ENCODE peak calls at places on chromosomes 6 and 20, in seven cellular contexts. K is A172, J is iris pigment epithelial cell, C is EL, S is MV-4-11, A is germinal center, F is A673. O is an unnamed sample.

GRCh38 chr6:44078795-44079671 is 48.2 kb downstream of the MRPL14 start:
- DNase-seq in C (peak; percentile 77), A (peak; percentile 68), J (no peak), K (peak; percentile 71), F (peak; percentile 86), S (no peak), O (peak; percentile 90)

GRCh38 chr20:24703284-24703610 is 233.8 kb downstream of the SYNDIG1 start:
- DNase-seq in S (no peak), A (no peak), K (no peak), F (no peak), J (no peak), C (no peak), O (no peak)

GRCh38 chr6:41291717-41292116 is 5.2 kb upstream of the TREM1 start:
- DNase-seq in S (no peak), F (no peak), C (no peak), J (no peak), A (no peak), K (no peak), O (no peak)

GRCh38 chr6:22343864-22344263 is 47.0 kb upstream of the PRL start:
- DNase-seq in C (no peak), J (no peak), F (no peak), A (no peak), K (no peak), S (no peak), O (no peak)

GRCh38 chr6:40922281-40922680 is 116.7 kb downstream of the UNC5CL start:
- DNase-seq in A (no peak), J (peak; percentile 50), F (no peak), S (no peak), K (peak; percentile 21), C (peak; percentile 43), O (no peak)

GRCh38 chr6:30942338-30943060 is 1.7 kb downstream of the MUCL3 start:
- DNase-seq in C (peak; percentile 95), S (no peak), A (no peak), J (peak; percentile 87), F (peak; percentile 96), K (peak; percentile 90), O (no peak)

GRCh38 chr20:25867776-25868649 is 171.4 kb upstream of the ZNF337 start:
- DNase-seq in J (peak; percentile 60), A (peak; percentile 65), S (no peak), C (peak; percentile 79), F (peak; percentile 77), K (no peak), O (peak; percentile 71)

GRCh38 chr20:57698191-57698866 is 11.5 kb downstream of the PMEPA1 start:
- DNase-seq in S (peak; percentile 95), F (peak; percentile 74), A (no peak), J (peak; percentile 100), K (peak; percentile 99), C (peak; percentile 99), O (peak; percentile 66)

GRCh38 chr6:118808794-118809668 is 84.9 kb upstream of the ASF1A start:
- DNase-seq in A (peak; percentile 18), C (no peak), S (peak; percentile 87), J (no peak), K (no peak), F (no peak), O (peak; percentile 83)

GRCh38 chr6:19731286-19731685 is 105.9 kb upstream of the ID4 start:
- DNase-seq in F (no peak), A (no peak), C (peak; percentile 93), J (peak; percentile 97), K (peak; percentile 86), S (no peak), O (no peak)

GRCh38 chr6:10386260-10386659 is 28.6 kb downstream of the TFAP2A start:
- DNase-seq in K (no peak), C (no peak), J (no peak), S (no peak), A (no peak), F (no peak), O (no peak)

GRCh38 chr20:50305636-50306477 is 115.2 kb downstream of the CEBPB start:
- DNase-seq in K (peak; percentile 51), J (no peak), S (no peak), F (no peak), A (no peak), C (peak; percentile 58), O (no peak)

GRCh38 chr6:3726421-3726820 is 25.1 kb downstream of the PXDC1 start:
- DNase-seq in F (no peak), J (peak; percentile 46), K (no peak), A (no peak), S (no peak), C (no peak), O (no peak)

GRCh38 chr6:149454405-149454848 is 30.4 kb downstream of the ZC3H12D start:
- DNase-seq in A (no peak), S (peak; percentile 66), F (peak; percentile 36), C (peak; percentile 96), K (peak; percentile 90), J (peak; percentile 79), O (no peak)